ENCODE peak calls at places on chromosomes 7 and 10, in four cellular contexts. V, S, T and Q are unnamed samples.

GRCh38 chr10:9605231-9605630 is 1412.4 kb upstream of the CELF2 start:
- DNase-seq in V (no peak), S (no peak), T (no peak), Q (no peak)

GRCh38 chr7:100509213-100509612 is 25.5 kb downstream of the NYAP1 start:
- DNase-seq in V (no peak), S (no peak), T (no peak), Q (peak; percentile 99)

GRCh38 chr7:130359276-130359857 is 14.8 kb downstream of the CPA5 start:
- DNase-seq in V (no peak), S (no peak), T (no peak), Q (peak; percentile 97)

GRCh38 chr10:119489572-119490326 is 52.8 kb downstream of the RGS10 start:
- DNase-seq in V (peak; percentile 47), S (peak; percentile 63), T (peak; percentile 71), Q (peak; percentile 28)

GRCh38 chr10:83983578-83984255 is 155.6 kb upstream of the GHITM start:
- DNase-seq in V (no peak), S (no peak), T (no peak), Q (peak; percentile 91)

GRCh38 chr7:156005202-156005821 is 193.0 kb upstream of the SHH start:
- DNase-seq in V (no peak), S (no peak), T (no peak), Q (no peak)

GRCh38 chr10:23945845-23946244 is 263.1 kb upstream of the KIAA1217 start:
- DNase-seq in V (no peak), S (no peak), T (no peak), Q (no peak)

GRCh38 chr7:152336754-152337368 is 98.9 kb downstream of the KMT2C start:
- DNase-seq in V (peak; percentile 51), S (no peak), T (peak; percentile 53), Q (peak; percentile 56)

GRCh38 chr7:46220066-46220630 is 299.1 kb upstream of the IGFBP3 start:
- DNase-seq in V (no peak), S (no peak), T (no peak), Q (peak; percentile 99)

GRCh38 chr10:122650331-122650730 is 49.3 kb downstream of the C10orf120 start:
- DNase-seq in V (no peak), S (no peak), T (no peak), Q (no peak)

GRCh38 chr10:125700355-125700911 is 17.5 kb upstream of the TEX36 start:
- DNase-seq in V (no peak), S (no peak), T (no peak), Q (peak; percentile 13)

GRCh38 chr10:17510242-17510908 is 56.0 kb upstream of the ST8SIA6 start:
- DNase-seq in V (peak; percentile 7), S (no peak), T (no peak), Q (no peak)

GRCh38 chr7:54563329-54563916 is 21.2 kb downstream of the VSTM2A start:
- DNase-seq in V (no peak), S (no peak), T (no peak), Q (no peak)

GRCh38 chr10:129655007-129655678 is 188.1 kb downstream of the MGMT start:
- DNase-seq in V (no peak), S (no peak), T (no peak), Q (no peak)

GRCh38 chr7:37732253-37732652 is 48.7 kb downstream of the GPR141 start:
- DNase-seq in V (peak; percentile 90), S (peak; percentile 18), T (no peak), Q (peak; percentile 86)

GRCh38 chr7:102874966-102875365 is 37.8 kb upstream of the LRRC17 start:
- DNase-seq in V (no peak), S (no peak), T (no peak), Q (no peak)

GRCh38 chr10:132481690-132482089 is 55.9 kb upstream of the INPP5A start:
- DNase-seq in V (no peak), S (no peak), T (no peak), Q (no peak)

GRCh38 chr7:55569797-55570196 is 2.5 kb downstream of the VOPP1 start:
- DNase-seq in V (no peak), S (no peak), T (no peak), Q (no peak)

GRCh38 chr10:131775833-131776232 is 125.0 kb upstream of the PPP2R2D start:
- DNase-seq in V (no peak), S (no peak), T (no peak), Q (no peak)

GRCh38 chr10:49592726-49593563 is 17.2 kb upstream of the SLC18A3 start:
- DNase-seq in V (peak; percentile 72), S (peak; percentile 47), T (peak; percentile 79), Q (peak; percentile 69)

GRCh38 chr10:71143610-71144009 is 68.8 kb upstream of the UNC5B start:
- DNase-seq in V (no peak), S (no peak), T (no peak), Q (no peak)

GRCh38 chr7:156950381-156950858 is 908 bp downstream of the NOM1 start:
- DNase-seq in V (peak; percentile 26), S (no peak), T (no peak), Q (peak; percentile 27)

GRCh38 chr7:73839743-73840714 is 2.3 kb downstream of the METTL27 start:
- DNase-seq in V (no peak), S (no peak), T (peak; percentile 76), Q (no peak)
- TF ChIP-seq CTCF in V (no peak), S (no peak), T (no peak), Q (peak; percentile 8)

DNA sequence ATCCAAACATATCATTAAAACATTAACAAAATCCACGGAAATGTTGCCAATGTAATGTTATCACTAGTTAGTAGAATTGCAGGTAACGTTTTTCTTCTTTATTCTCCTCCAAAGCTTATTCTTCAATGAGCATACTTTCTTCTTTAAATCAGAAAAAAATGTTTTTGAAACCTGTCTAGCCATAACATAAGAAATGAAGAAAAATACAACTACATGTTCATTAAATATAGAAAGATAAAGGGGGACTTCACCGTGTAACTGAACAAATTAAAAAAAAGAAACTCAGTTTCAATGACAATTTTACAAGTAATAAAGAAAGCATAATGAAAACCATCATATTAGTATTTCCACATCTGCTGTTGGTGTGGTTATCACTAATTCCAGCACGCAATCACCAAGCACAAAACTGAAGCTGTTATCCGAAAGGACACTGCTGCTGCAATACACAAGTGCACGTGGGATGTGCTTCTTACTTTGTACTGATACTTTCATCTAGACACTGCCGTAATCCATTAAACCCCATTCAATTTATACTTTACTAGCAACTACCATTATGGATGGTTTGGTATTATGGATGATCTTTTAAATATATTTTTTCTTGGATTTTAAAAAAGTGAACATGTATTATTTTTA is 9.6 kb downstream of the ESYT2 start:
- DNase-seq in V (peak; percentile 48), S (no peak), T (no peak), Q (no peak)
- H3K4me3 ChIP-seq in V (no peak overlapping the region), S (no peak overlapping the region), T (peak overlapping the region; percentile 40), Q (no peak overlapping the region)

GRCh38 chr7:51428226-51428887 is 111.7 kb upstream of the COBL start:
- DNase-seq in V (no peak), S (no peak), T (no peak), Q (peak; percentile 15)
- TF ChIP-seq CTCF in V (no peak), S (no peak), T (peak; percentile 59), Q (peak; percentile 53)

DNA sequence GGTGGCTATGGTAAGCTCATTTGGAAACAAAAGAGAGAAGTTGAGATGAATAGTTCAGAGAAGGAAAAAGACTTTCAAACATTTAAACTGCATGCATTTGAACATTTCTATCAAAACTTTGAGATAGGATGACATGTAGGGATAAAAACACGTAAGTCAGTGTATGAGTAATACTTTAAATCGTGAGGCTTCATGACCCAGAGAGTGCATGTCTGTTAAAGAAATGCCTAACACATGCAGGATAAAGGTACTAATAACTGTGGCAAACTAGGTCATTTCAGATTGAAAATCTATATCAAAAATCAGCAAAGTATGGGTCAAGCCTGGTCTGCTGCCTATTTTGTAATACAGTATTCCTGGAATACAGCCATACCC is 186.2 kb downstream of the CRPPA start:
- DNase-seq in V (no peak), S (no peak), T (no peak), Q (no peak)
- H3K4me3 ChIP-seq in V (no peak overlapping the region), S (no peak overlapping the region), T (no peak overlapping the region), Q (no peak overlapping the region)

GRCh38 chr7:2922866-2923265 is 78.8 kb upstream of the GNA12 start:
- DNase-seq in V (no peak), S (no peak), T (no peak), Q (no peak)

GRCh38 chr7:2922271-2922691 is 78.2 kb upstream of the GNA12 start:
- DNase-seq in V (no peak), S (no peak), T (no peak), Q (no peak)

GRCh38 chr7:2920041-2920440 is 75.9 kb upstream of the GNA12 start:
- DNase-seq in V (no peak), S (no peak), T (no peak), Q (no peak)

GRCh38 chr7:2921748-2922147 is 77.6 kb upstream of the GNA12 start:
- DNase-seq in V (no peak), S (no peak), T (peak; percentile 25), Q (no peak)

DNA sequence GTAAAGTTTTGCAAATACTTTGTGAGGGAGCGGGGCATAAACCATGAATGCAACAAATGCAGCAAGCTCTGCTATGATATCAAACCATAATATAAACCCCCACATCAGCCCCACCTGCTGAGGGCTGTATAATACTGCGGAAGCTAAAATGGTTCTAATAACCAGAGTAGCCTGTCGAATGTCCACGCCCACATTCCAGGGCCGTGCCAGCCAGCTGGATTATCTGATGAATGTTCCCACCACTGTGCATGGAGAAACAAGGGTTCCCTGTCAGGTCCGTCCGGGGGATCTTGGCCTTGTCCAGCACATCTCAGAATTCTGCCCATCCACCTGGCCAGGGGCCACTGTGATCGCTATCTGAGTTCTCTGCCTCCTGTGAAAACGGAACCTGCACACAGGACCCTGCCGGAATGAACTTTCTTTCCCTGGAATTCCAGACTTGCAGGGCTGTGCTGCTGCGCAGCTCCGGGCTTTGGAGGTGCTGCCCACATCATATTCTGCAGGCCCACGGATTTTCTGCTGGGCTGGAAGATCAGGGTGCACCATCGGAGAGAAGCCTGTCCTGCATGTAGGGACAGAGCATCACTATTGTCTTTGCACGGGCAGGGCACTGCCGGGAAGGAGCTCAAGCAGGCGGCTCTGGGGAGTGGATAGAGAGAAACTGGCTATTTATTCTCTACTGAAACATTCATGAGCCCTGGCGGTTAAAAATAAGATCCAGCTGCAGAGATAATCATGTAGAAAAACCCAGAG is 77.0 kb upstream of the GNA12 start:
- DNase-seq in V (no peak), S (no peak), T (no peak), Q (peak; percentile 36)
- TF ChIP-seq CTCF in V (no peak), S (no peak), T (no peak), Q (no peak)

GRCh38 chr10:11245510-11245909 is 227.8 kb downstream of the CELF2 start:
- DNase-seq in V (no peak), S (no peak), T (no peak), Q (peak; percentile 30)
- H3K4me3 ChIP-seq in V (no peak overlapping the region), S (no peak overlapping the region), T (no peak overlapping the region), Q (no peak overlapping the region)